ENCODE peak calls at places on chromosomes 13 and 19, in four cellular contexts. One of them, this sample, is unnamed. For H3K4me1, the result is how much of the 10 kb centered on the place peaks cover.

GRCh38 chr19:51959791-51960190 is 26.8 kb downstream of the ZNF350 start:
- DNase-seq in tibial artery: no peak
- DNase-seq in mesenchymal stem cell: peak
- DNase-seq in body of pancreas: no peak
- DNase-seq in this sample: no peak

GRCh38 chr19:15869109-15869555 is 28.7 kb downstream of the CYP4F2 start:
- DNase-seq in tibial artery: no peak
- DNase-seq in body of pancreas: peak
- DNase-seq in mesenchymal stem cell: no peak
- DNase-seq in this sample: no peak

GRCh38 chr13:52786747-52787146 is 47.1 kb upstream of the CNMD start:
- DNase-seq in mesenchymal stem cell: no peak
- DNase-seq in tibial artery: no peak
- DNase-seq in body of pancreas: no peak
- DNase-seq in this sample: no peak

GRCh38 chr19:11324079-11324661 is 15.3 kb downstream of the RAB3D start:
- DNase-seq in tibial artery: peak
- DNase-seq in body of pancreas: peak
- DNase-seq in mesenchymal stem cell: peak
- DNase-seq in this sample: peak

GRCh38 chr13:101150998-101151397 is 265.3 kb downstream of the NALCN start:
- DNase-seq in tibial artery: no peak
- DNase-seq in mesenchymal stem cell: peak
- DNase-seq in body of pancreas: peak
- DNase-seq in this sample: no peak

GRCh38 chr19:1923319-1923718 is 17.7 kb upstream of the CSNK1G2 start:
- DNase-seq in body of pancreas: no peak
- DNase-seq in mesenchymal stem cell: no peak
- DNase-seq in tibial artery: no peak
- DNase-seq in this sample: no peak

GRCh38 chr13:33642374-33643065 is 175.4 kb upstream of the RFC3 start:
- DNase-seq in mesenchymal stem cell: peak
- DNase-seq in body of pancreas: peak
- DNase-seq in tibial artery: no peak
- DNase-seq in this sample: peak

GRCh38 chr19:8028951-8029491 is 23.5 kb upstream of the CCL25 start:
- DNase-seq in mesenchymal stem cell: no peak
- DNase-seq in body of pancreas: no peak
- DNase-seq in tibial artery: no peak
- DNase-seq in this sample: no peak

GRCh38 chr19:7337380-7338194 is 11.2 kb upstream of the ARHGEF18 start:
- DNase-seq in body of pancreas: peak
- DNase-seq in mesenchymal stem cell: no peak
- DNase-seq in tibial artery: peak
- DNase-seq in this sample: no peak

GRCh38 chr19:1355258-1355973 is 28.3 kb upstream of the NDUFS7 start:
- DNase-seq in tibial artery: no peak
- DNase-seq in body of pancreas: no peak
- DNase-seq in mesenchymal stem cell: no peak
- DNase-seq in this sample: no peak

GRCh38 chr19:32464279-32464678 is 58.7 kb downstream of the DPY19L3 start:
- DNase-seq in mesenchymal stem cell: peak
- DNase-seq in body of pancreas: no peak
- DNase-seq in tibial artery: no peak
- DNase-seq in this sample: no peak

GRCh38 chr19:38377052-38377451 is 2.7 kb downstream of the PSMD8 start:
- DNase-seq in tibial artery: no peak
- DNase-seq in mesenchymal stem cell: no peak
- DNase-seq in body of pancreas: no peak
- DNase-seq in this sample: no peak

GRCh38 chr19:58305065-58305931 is at the start of gene ERVK3-1:
- DNase-seq in body of pancreas: peak
- DNase-seq in mesenchymal stem cell: peak
- DNase-seq in tibial artery: peak
- DNase-seq in this sample: peak

GRCh38 chr13:26529441-26529840 is 28.0 kb upstream of the WASF3 start:
- DNase-seq in body of pancreas: peak
- DNase-seq in tibial artery: no peak
- DNase-seq in mesenchymal stem cell: peak
- DNase-seq in this sample: no peak

GRCh38 chr19:58277748-58278147 is 1.0 kb upstream of the ZNF8 start:
- DNase-seq in tibial artery: no peak
- DNase-seq in body of pancreas: no peak
- DNase-seq in mesenchymal stem cell: no peak
- DNase-seq in this sample: no peak

GRCh38 chr19:49339364-49340068 is 4.3 kb downstream of the CD37 start:
- DNase-seq in body of pancreas: peak
- DNase-seq in mesenchymal stem cell: peak
- DNase-seq in tibial artery: peak
- DNase-seq in this sample: peak

GRCh38 chr19:15622991-15623390 is 8.0 kb downstream of the CYP4F8 start:
- DNase-seq in mesenchymal stem cell: no peak
- DNase-seq in body of pancreas: no peak
- DNase-seq in tibial artery: no peak
- DNase-seq in this sample: no peak

GRCh38 chr19:41746593-41747227 is 8.6 kb upstream of the CEACAM6 start:
- DNase-seq in tibial artery: no peak
- DNase-seq in body of pancreas: peak
- DNase-seq in mesenchymal stem cell: no peak
- DNase-seq in this sample: no peak

GRCh38 chr19:50207730-50208129 is 4.3 kb downstream of the MYH14 start:
- DNase-seq in tibial artery: no peak
- DNase-seq in body of pancreas: no peak
- DNase-seq in mesenchymal stem cell: no peak
- DNase-seq in this sample: no peak

GRCh38 chr19:48812094-48812929 is 1.5 kb upstream of the BCAT2 start:
- DNase-seq in tibial artery: peak
- DNase-seq in body of pancreas: peak
- DNase-seq in mesenchymal stem cell: peak
- DNase-seq in this sample: peak

GRCh38 chr13:107846642-107847041 is 368.7 kb downstream of the LIG4 start:
- DNase-seq in body of pancreas: no peak
- DNase-seq in mesenchymal stem cell: no peak
- DNase-seq in tibial artery: no peak
- DNase-seq in this sample: no peak

GRCh38 chr19:2627319-2627829 is 75.1 kb downstream of the GNG7 start:
- DNase-seq in body of pancreas: peak
- DNase-seq in mesenchymal stem cell: peak
- DNase-seq in tibial artery: peak
- DNase-seq in this sample: peak

GRCh38 chr19:15479391-15480345 is at the start of gene PGLYRP2:
- DNase-seq in body of pancreas: peak
- DNase-seq in tibial artery: no peak
- DNase-seq in mesenchymal stem cell: no peak
- DNase-seq in this sample: no peak

GRCh38 chr19:33096005-33096404 is 15.0 kb downstream of the GPATCH1 start:
- DNase-seq in tibial artery: no peak
- DNase-seq in body of pancreas: no peak
- DNase-seq in mesenchymal stem cell: no peak
- DNase-seq in this sample: no peak

GRCh38 chr13:46685006-46685730 is 111.8 kb downstream of the ESD start:
- DNase-seq in mesenchymal stem cell: peak
- DNase-seq in tibial artery: no peak
- DNase-seq in body of pancreas: no peak
- DNase-seq in this sample: no peak

GRCh38 chr19:45294291-45295029 is 28.2 kb downstream of the CKM start:
- DNase-seq in tibial artery: peak
- DNase-seq in body of pancreas: peak
- DNase-seq in mesenchymal stem cell: no peak
- DNase-seq in this sample: no peak

GRCh38 chr19:53520547-53521372 is 17.2 kb upstream of the ZNF331 start:
- DNase-seq in tibial artery: peak
- DNase-seq in mesenchymal stem cell: peak
- DNase-seq in body of pancreas: peak
- DNase-seq in this sample: peak

GRCh38 chr19:3187662-3188511 is 2.2 kb downstream of the NCLN start:
- DNase-seq in body of pancreas: no peak
- DNase-seq in tibial artery: no peak
- DNase-seq in mesenchymal stem cell: no peak
- DNase-seq in this sample: no peak

GRCh38 chr19:23996549-23996948 is 81.9 kb downstream of the ZNF726 start:
- DNase-seq in mesenchymal stem cell: no peak
- DNase-seq in body of pancreas: no peak
- DNase-seq in tibial artery: no peak
- DNase-seq in this sample: no peak

GRCh38 chr13:43780666-43781065 is 6.1 kb downstream of the ENOX1 start:
- DNase-seq in tibial artery: no peak
- DNase-seq in body of pancreas: no peak
- DNase-seq in mesenchymal stem cell: no peak
- DNase-seq in this sample: no peak

DNA sequence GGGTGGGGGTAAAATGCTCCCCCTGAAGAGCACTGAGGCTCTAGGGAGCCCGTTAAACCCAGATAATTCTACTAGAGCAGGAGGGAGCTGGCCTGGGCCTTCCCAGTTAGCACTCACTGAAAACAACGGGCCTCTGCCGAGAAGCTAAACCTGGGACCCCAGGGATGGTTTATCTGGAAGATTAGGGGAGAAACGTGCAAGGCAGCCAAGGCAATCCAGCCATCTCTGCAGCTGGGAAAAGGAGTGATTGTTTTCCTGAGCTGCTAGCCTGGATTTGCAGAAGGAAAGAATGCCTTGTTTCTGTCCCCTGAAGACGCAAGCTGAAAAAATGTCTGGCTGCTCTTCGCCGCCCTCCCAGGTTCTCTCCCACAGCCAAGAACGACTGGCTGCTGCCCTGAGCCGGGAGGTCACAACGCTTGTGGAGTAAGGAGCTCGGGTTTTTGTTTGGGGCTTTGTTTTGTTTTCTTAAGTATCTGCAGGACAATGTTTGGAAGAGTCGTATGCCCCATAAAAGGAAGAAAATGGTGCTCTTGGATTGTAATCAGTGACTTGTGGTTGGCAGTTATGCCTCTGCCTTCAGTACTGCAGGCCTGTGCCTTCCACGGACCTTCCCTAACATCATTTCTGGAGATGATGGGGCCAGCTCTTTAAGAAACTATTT is 31.5 kb downstream of the COL4A2 start:
- DNase-seq in tibial artery: peak
- DNase-seq in body of pancreas: no peak
- DNase-seq in mesenchymal stem cell: peak
- DNase-seq in this sample: peak
- H3K4me1 ChIP-seq in tibial artery: half or more
- H3K4me1 ChIP-seq in body of pancreas: under half
- H3K4me1 ChIP-seq in mesenchymal stem cell: under half
- H3K4me1 ChIP-seq in this sample: under half

GRCh38 chr13:48398450-48399095 is 14.3 kb downstream of the LPAR6 start:
- DNase-seq in tibial artery: no peak
- DNase-seq in body of pancreas: no peak
- DNase-seq in mesenchymal stem cell: no peak
- DNase-seq in this sample: no peak

GRCh38 chr13:48402325-48402962 is 10.5 kb downstream of the LPAR6 start:
- DNase-seq in tibial artery: no peak
- DNase-seq in body of pancreas: no peak
- DNase-seq in mesenchymal stem cell: no peak
- DNase-seq in this sample: no peak

GRCh38 chr13:48401480-48401879 is 11.4 kb downstream of the LPAR6 start:
- DNase-seq in body of pancreas: no peak
- DNase-seq in tibial artery: no peak
- DNase-seq in mesenchymal stem cell: no peak
- DNase-seq in this sample: no peak

GRCh38 chr13:48400090-48400694 is 12.7 kb downstream of the LPAR6 start:
- DNase-seq in tibial artery: no peak
- DNase-seq in body of pancreas: no peak
- DNase-seq in mesenchymal stem cell: peak
- DNase-seq in this sample: no peak

DNA sequence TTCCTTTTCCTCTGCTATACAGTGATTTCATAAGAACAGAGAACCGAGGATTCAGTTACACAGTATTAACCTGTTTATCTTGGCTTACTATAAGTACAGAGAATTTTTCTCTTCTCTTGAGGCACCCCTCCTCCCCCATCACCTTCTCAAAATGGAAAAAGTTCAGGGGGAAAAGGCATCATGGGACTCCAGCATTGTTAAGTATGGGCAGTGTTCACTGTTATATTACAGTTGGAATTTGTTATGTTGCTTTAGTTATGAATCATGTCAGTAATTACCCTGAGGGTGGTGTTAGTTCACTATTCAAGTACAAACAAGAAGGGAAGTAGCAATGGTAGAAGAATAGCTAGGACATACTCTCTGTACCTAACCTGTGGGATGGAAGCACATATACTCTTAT is 12.1 kb downstream of the LPAR6 start:
- DNase-seq in tibial artery: no peak
- DNase-seq in body of pancreas: no peak
- DNase-seq in mesenchymal stem cell: peak
- DNase-seq in this sample: no peak
- H3K4me1 ChIP-seq in tibial artery: under half
- H3K4me1 ChIP-seq in body of pancreas: under half
- H3K4me1 ChIP-seq in mesenchymal stem cell: under half
- H3K4me1 ChIP-seq in this sample: under half

DNA sequence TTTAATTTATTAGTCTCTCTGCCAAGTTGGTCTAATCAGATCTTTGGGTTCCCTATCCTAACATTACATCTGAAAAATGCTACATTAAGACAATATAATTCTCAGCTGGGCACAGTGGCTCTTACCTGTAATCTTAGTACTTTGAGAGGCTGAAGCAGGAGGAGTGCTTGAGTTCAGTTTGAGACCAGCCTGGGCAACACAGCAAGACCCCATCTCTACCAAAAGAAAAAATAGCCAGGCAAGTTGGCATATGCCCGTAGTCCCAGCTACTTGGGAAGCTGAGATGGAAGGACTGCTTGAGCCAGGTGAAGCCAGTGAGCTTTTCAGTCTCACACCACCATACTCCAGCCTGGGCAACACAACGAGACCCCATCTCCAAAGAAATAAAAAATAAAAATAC is 95.0 kb downstream of the KLF12 start:
- DNase-seq in mesenchymal stem cell: no peak
- DNase-seq in tibial artery: no peak
- DNase-seq in body of pancreas: no peak
- DNase-seq in this sample: no peak
- H3K4me1 ChIP-seq in mesenchymal stem cell: under half
- H3K4me1 ChIP-seq in tibial artery: under half
- H3K4me1 ChIP-seq in body of pancreas: under half
- H3K4me1 ChIP-seq in this sample: under half

DNA sequence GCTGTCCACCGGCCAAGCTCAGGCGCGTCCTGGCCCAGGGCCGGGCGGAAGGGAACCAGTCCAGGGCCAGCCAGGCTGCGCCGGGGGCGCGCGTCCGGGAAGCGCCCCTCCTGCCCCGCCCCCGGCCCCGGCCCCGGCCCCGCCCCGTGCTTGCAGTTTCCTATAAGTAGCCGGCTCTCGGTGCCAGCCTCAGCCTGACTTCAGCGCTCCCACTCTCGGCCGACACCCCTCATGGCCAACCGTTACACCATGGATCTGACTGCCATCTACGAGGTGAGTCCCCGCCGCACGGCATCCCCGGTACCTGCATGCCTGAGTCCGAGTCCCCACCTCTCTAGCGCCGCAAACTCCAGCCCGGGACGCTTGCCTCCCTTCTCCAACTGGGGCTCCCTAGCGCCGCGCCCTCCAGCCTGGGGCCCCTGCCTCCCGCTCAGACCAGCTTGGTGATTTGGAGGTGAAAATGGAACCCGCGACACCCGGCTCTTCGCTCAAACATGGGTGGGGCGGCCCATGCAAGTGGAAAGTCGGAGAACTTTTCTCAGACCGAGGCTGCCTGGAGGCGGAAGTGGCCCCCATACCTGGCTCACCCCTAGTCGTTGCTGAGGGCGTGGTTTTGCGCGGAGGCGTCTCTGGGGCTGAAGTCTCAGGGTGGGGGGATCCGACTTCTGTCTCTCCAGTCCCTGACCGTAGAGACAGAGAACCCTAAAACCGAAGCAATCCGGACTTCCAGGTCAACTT is at the start of gene ZFP36:
- DNase-seq in mesenchymal stem cell: peak
- DNase-seq in body of pancreas: peak
- DNase-seq in tibial artery: peak
- DNase-seq in this sample: peak
- H3K4me1 ChIP-seq in mesenchymal stem cell: under half
- H3K4me1 ChIP-seq in body of pancreas: half or more
- H3K4me1 ChIP-seq in tibial artery: under half
- H3K4me1 ChIP-seq in this sample: under half